ENCODE peak calls at places on chromosomes 1 and 21, in eight cellular contexts. One of them, this sample, is unnamed. For H3K9me3, the result is how much of the 10 kb centered on the place peaks cover.

GRCh38 chr1:4939266-4939665 is 284.9 kb downstream of the AJAP1 start:
- DNase-seq in suprapubic skin: no peak
- DNase-seq in CD4-positive, CD25-positive, alpha-beta regulatory T cell: no peak
- DNase-seq in right cardiac atrium: no peak
- DNase-seq in PC-3: no peak
- DNase-seq in endodermal cell: no peak
- DNase-seq in psoas muscle: no peak
- DNase-seq in adrenal gland: no peak
- DNase-seq in this sample: no peak

GRCh38 chr1:93672477-93673158 is 9.0 kb downstream of the BCAR3 start:
- DNase-seq in suprapubic skin: no peak
- DNase-seq in CD4-positive, CD25-positive, alpha-beta regulatory T cell: no peak
- DNase-seq in right cardiac atrium: peak
- DNase-seq in PC-3: no peak
- DNase-seq in endodermal cell: no peak
- DNase-seq in psoas muscle: no peak
- DNase-seq in adrenal gland: no peak
- DNase-seq in this sample: no peak

GRCh38 chr1:151314137-151314875 is 12.9 kb downstream of the PI4KB start:
- DNase-seq in suprapubic skin: peak
- DNase-seq in CD4-positive, CD25-positive, alpha-beta regulatory T cell: no peak
- DNase-seq in right cardiac atrium: peak
- DNase-seq in PC-3: peak
- DNase-seq in endodermal cell: no peak
- DNase-seq in psoas muscle: peak
- DNase-seq in adrenal gland: peak
- DNase-seq in this sample: no peak

GRCh38 chr1:3483801-3484444 is 29.5 kb downstream of the ARHGEF16 start:
- DNase-seq in suprapubic skin: no peak
- DNase-seq in CD4-positive, CD25-positive, alpha-beta regulatory T cell: peak
- DNase-seq in right cardiac atrium: no peak
- DNase-seq in PC-3: peak
- DNase-seq in endodermal cell: peak
- DNase-seq in psoas muscle: peak
- DNase-seq in adrenal gland: peak
- DNase-seq in this sample: peak

GRCh38 chr1:145782166-145783099 is 41.5 kb downstream of the RNF115 start:
- DNase-seq in suprapubic skin: no peak
- DNase-seq in CD4-positive, CD25-positive, alpha-beta regulatory T cell: no peak
- DNase-seq in right cardiac atrium: no peak
- DNase-seq in PC-3: peak
- DNase-seq in endodermal cell: no peak
- DNase-seq in psoas muscle: no peak
- DNase-seq in adrenal gland: no peak
- DNase-seq in this sample: no peak

GRCh38 chr1:231763481-231763880 is 136.9 kb downstream of the DISC1 start:
- DNase-seq in suprapubic skin: no peak
- DNase-seq in CD4-positive, CD25-positive, alpha-beta regulatory T cell: no peak
- DNase-seq in right cardiac atrium: no peak
- DNase-seq in PC-3: no peak
- DNase-seq in endodermal cell: no peak
- DNase-seq in psoas muscle: no peak
- DNase-seq in adrenal gland: no peak
- DNase-seq in this sample: no peak

GRCh38 chr1:234062166-234062565 is 157.7 kb downstream of the SLC35F3 start:
- DNase-seq in suprapubic skin: no peak
- DNase-seq in CD4-positive, CD25-positive, alpha-beta regulatory T cell: no peak
- DNase-seq in right cardiac atrium: no peak
- DNase-seq in PC-3: peak
- DNase-seq in endodermal cell: no peak
- DNase-seq in psoas muscle: no peak
- DNase-seq in adrenal gland: no peak
- DNase-seq in this sample: no peak

GRCh38 chr1:91165033-91165654 is 143.3 kb upstream of the ZNF644 start:
- DNase-seq in suprapubic skin: peak
- DNase-seq in CD4-positive, CD25-positive, alpha-beta regulatory T cell: peak
- DNase-seq in right cardiac atrium: peak
- DNase-seq in PC-3: peak
- DNase-seq in endodermal cell: peak
- DNase-seq in psoas muscle: peak
- DNase-seq in adrenal gland: peak
- DNase-seq in this sample: peak

GRCh38 chr1:175960169-175960568 is 216.8 kb upstream of the TNR start:
- DNase-seq in suprapubic skin: no peak
- DNase-seq in CD4-positive, CD25-positive, alpha-beta regulatory T cell: no peak
- DNase-seq in right cardiac atrium: no peak
- DNase-seq in PC-3: no peak
- DNase-seq in endodermal cell: no peak
- DNase-seq in psoas muscle: no peak
- DNase-seq in adrenal gland: no peak
- DNase-seq in this sample: no peak

GRCh38 chr1:223250632-223251015 is 107.6 kb upstream of the TLR5 start:
- DNase-seq in suprapubic skin: no peak
- DNase-seq in CD4-positive, CD25-positive, alpha-beta regulatory T cell: no peak
- DNase-seq in right cardiac atrium: no peak
- DNase-seq in PC-3: no peak
- DNase-seq in endodermal cell: no peak
- DNase-seq in psoas muscle: no peak
- DNase-seq in adrenal gland: no peak
- DNase-seq in this sample: no peak

DNA sequence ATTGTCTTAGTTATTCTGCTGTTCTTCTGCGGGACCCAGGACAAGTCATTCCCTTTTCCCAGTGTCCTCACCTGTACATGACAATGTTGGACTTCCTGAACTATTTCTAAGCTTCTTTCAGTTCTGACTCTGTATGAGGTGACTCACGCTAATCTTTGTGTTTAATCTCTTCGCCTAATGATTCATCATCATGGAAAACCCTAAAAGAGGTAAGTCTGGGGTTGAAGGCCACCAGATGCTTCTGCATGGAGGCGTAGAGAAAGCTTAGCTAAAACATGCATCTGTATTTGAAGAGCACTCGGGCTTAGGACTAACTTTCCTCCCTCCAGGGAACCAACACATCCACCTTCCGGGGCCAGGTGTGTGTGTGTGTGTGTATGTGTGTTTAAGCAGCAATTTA is 7.4 kb downstream of the SPRR5 start:
- DNase-seq in suprapubic skin: no peak
- DNase-seq in CD4-positive, CD25-positive, alpha-beta regulatory T cell: no peak
- DNase-seq in right cardiac atrium: no peak
- DNase-seq in PC-3: peak
- DNase-seq in endodermal cell: no peak
- DNase-seq in psoas muscle: no peak
- DNase-seq in adrenal gland: peak
- DNase-seq in this sample: peak
- H3K9me3 ChIP-seq in suprapubic skin: under half
- H3K9me3 ChIP-seq in CD4-positive, CD25-positive, alpha-beta regulatory T cell: under half
- H3K9me3 ChIP-seq in right cardiac atrium: under half
- H3K9me3 ChIP-seq in PC-3: under half
- H3K9me3 ChIP-seq in endodermal cell: under half
- H3K9me3 ChIP-seq in psoas muscle: under half
- H3K9me3 ChIP-seq in adrenal gland: under half
- H3K9me3 ChIP-seq in this sample: under half

GRCh38 chr21:44086636-44087425 is 20.4 kb upstream of the PWP2 start:
- DNase-seq in suprapubic skin: peak
- DNase-seq in CD4-positive, CD25-positive, alpha-beta regulatory T cell: no peak
- DNase-seq in right cardiac atrium: no peak
- DNase-seq in PC-3: no peak
- DNase-seq in endodermal cell: peak
- DNase-seq in psoas muscle: no peak
- DNase-seq in adrenal gland: no peak
- DNase-seq in this sample: no peak

GRCh38 chr21:44090332-44090731 is 16.9 kb upstream of the PWP2 start:
- DNase-seq in suprapubic skin: no peak
- DNase-seq in CD4-positive, CD25-positive, alpha-beta regulatory T cell: peak
- DNase-seq in right cardiac atrium: no peak
- DNase-seq in PC-3: no peak
- DNase-seq in endodermal cell: no peak
- DNase-seq in psoas muscle: no peak
- DNase-seq in adrenal gland: no peak
- DNase-seq in this sample: no peak

GRCh38 chr21:44089001-44089911 is 17.9 kb upstream of the PWP2 start:
- DNase-seq in suprapubic skin: no peak
- DNase-seq in CD4-positive, CD25-positive, alpha-beta regulatory T cell: peak
- DNase-seq in right cardiac atrium: peak
- DNase-seq in PC-3: no peak
- DNase-seq in endodermal cell: no peak
- DNase-seq in psoas muscle: no peak
- DNase-seq in adrenal gland: no peak
- DNase-seq in this sample: no peak

GRCh38 chr21:44087426-44088400 is 19.5 kb upstream of the PWP2 start:
- DNase-seq in suprapubic skin: peak
- DNase-seq in CD4-positive, CD25-positive, alpha-beta regulatory T cell: no peak
- DNase-seq in right cardiac atrium: no peak
- DNase-seq in PC-3: no peak
- DNase-seq in endodermal cell: no peak
- DNase-seq in psoas muscle: no peak
- DNase-seq in adrenal gland: peak
- DNase-seq in this sample: no peak

DNA sequence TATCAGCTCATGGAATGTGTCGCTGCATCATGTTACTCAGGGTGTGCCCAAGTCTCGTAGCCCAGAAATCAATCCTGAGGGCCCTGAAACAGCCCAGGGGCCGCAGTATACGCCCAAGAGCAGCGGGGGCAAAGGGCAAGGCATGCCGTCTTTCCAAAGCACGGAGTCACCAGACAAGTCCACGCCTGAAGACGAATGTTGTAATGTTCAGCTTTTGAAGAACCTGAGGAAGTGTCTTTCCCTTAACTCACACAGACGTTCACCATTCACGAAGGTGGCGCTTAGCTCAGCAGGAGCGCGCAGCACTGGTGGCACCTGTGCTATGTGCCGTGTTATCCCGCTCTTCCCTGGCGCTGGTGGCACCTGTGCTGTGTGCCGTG is 18.8 kb upstream of the PWP2 start:
- DNase-seq in suprapubic skin: no peak
- DNase-seq in CD4-positive, CD25-positive, alpha-beta regulatory T cell: no peak
- DNase-seq in right cardiac atrium: no peak
- DNase-seq in PC-3: no peak
- DNase-seq in endodermal cell: no peak
- DNase-seq in psoas muscle: no peak
- DNase-seq in adrenal gland: no peak
- DNase-seq in this sample: no peak
- H3K4me3 ChIP-seq in suprapubic skin: no peak
- H3K4me3 ChIP-seq in CD4-positive, CD25-positive, alpha-beta regulatory T cell: no peak
- H3K4me3 ChIP-seq in right cardiac atrium: no peak
- H3K4me3 ChIP-seq in PC-3: no peak
- H3K4me3 ChIP-seq in endodermal cell: no peak
- H3K4me3 ChIP-seq in psoas muscle: no peak
- H3K4me3 ChIP-seq in adrenal gland: no peak
- H3K4me3 ChIP-seq in this sample: no peak

GRCh38 chr1:152565115-152565514 is 1.5 kb downstream of the LCE3E start:
- DNase-seq in suprapubic skin: no peak
- DNase-seq in CD4-positive, CD25-positive, alpha-beta regulatory T cell: no peak
- DNase-seq in right cardiac atrium: no peak
- DNase-seq in PC-3: no peak
- DNase-seq in endodermal cell: no peak
- DNase-seq in psoas muscle: no peak
- DNase-seq in adrenal gland: no peak
- DNase-seq in this sample: no peak
- H3K9me3 ChIP-seq in suprapubic skin: under half
- H3K9me3 ChIP-seq in CD4-positive, CD25-positive, alpha-beta regulatory T cell: under half
- H3K9me3 ChIP-seq in right cardiac atrium: under half
- H3K9me3 ChIP-seq in PC-3: under half
- H3K9me3 ChIP-seq in endodermal cell: half or more
- H3K9me3 ChIP-seq in psoas muscle: under half
- H3K9me3 ChIP-seq in adrenal gland: under half
- H3K9me3 ChIP-seq in this sample: under half

GRCh38 chr1:67528141-67528540 is 97.9 kb upstream of the SERBP1 start:
- DNase-seq in suprapubic skin: no peak
- DNase-seq in CD4-positive, CD25-positive, alpha-beta regulatory T cell: no peak
- DNase-seq in right cardiac atrium: no peak
- DNase-seq in PC-3: no peak
- DNase-seq in endodermal cell: no peak
- DNase-seq in psoas muscle: no peak
- DNase-seq in adrenal gland: no peak
- DNase-seq in this sample: no peak
- H3K4me3 ChIP-seq in suprapubic skin: no peak
- H3K4me3 ChIP-seq in CD4-positive, CD25-positive, alpha-beta regulatory T cell: no peak
- H3K4me3 ChIP-seq in right cardiac atrium: no peak
- H3K4me3 ChIP-seq in PC-3: no peak
- H3K4me3 ChIP-seq in endodermal cell: no peak
- H3K4me3 ChIP-seq in psoas muscle: no peak
- H3K4me3 ChIP-seq in adrenal gland: no peak
- H3K4me3 ChIP-seq in this sample: no peak

GRCh38 chr1:227632325-227632724 is 69.0 kb downstream of the ZNF678 start:
- DNase-seq in suprapubic skin: no peak
- DNase-seq in CD4-positive, CD25-positive, alpha-beta regulatory T cell: no peak
- DNase-seq in right cardiac atrium: no peak
- DNase-seq in PC-3: no peak
- DNase-seq in endodermal cell: no peak
- DNase-seq in psoas muscle: no peak
- DNase-seq in adrenal gland: no peak
- DNase-seq in this sample: no peak
- H3K9me3 ChIP-seq in suprapubic skin: half or more
- H3K9me3 ChIP-seq in CD4-positive, CD25-positive, alpha-beta regulatory T cell: half or more
- H3K9me3 ChIP-seq in right cardiac atrium: under half
- H3K9me3 ChIP-seq in PC-3: half or more
- H3K9me3 ChIP-seq in endodermal cell: under half
- H3K9me3 ChIP-seq in psoas muscle: under half
- H3K9me3 ChIP-seq in adrenal gland: under half
- H3K9me3 ChIP-seq in this sample: under half

GRCh38 chr1:160209041-160209655 is 4.0 kb downstream of the PEA15 start:
- DNase-seq in suprapubic skin: no peak
- DNase-seq in CD4-positive, CD25-positive, alpha-beta regulatory T cell: no peak
- DNase-seq in right cardiac atrium: no peak
- DNase-seq in PC-3: no peak
- DNase-seq in endodermal cell: no peak
- DNase-seq in psoas muscle: no peak
- DNase-seq in adrenal gland: no peak
- DNase-seq in this sample: peak
- H3K4me3 ChIP-seq in suprapubic skin: no peak
- H3K4me3 ChIP-seq in CD4-positive, CD25-positive, alpha-beta regulatory T cell: no peak
- H3K4me3 ChIP-seq in right cardiac atrium: no peak
- H3K4me3 ChIP-seq in PC-3: no peak
- H3K4me3 ChIP-seq in endodermal cell: no peak
- H3K4me3 ChIP-seq in psoas muscle: no peak
- H3K4me3 ChIP-seq in adrenal gland: no peak
- H3K4me3 ChIP-seq in this sample: no peak